ENCODE peak calls at places on chromosomes 7 and 10, in four cellular contexts. P is cardiac fibroblast, L is uterus, F is AG09309. I is an unnamed sample.

GRCh38 chr10:78299861-78300453 is 266.3 kb downstream of the RPS24 start:
- DNase-seq in P (no peak), L (peak; percentile 45), F (no peak), I (no peak)

GRCh38 chr7:54183055-54183454 is 359.1 kb upstream of the VSTM2A start:
- DNase-seq in P (no peak), L (no peak), F (no peak), I (no peak)

GRCh38 chr10:78893217-78893616 is 175.5 kb upstream of the ZMIZ1 start:
- DNase-seq in P (no peak), L (no peak), F (no peak), I (no peak)

GRCh38 chr7:5780801-5781496 is 514 bp downstream of the RNF216 start:
- DNase-seq in P (peak; percentile 35), L (no peak), F (no peak), I (peak; percentile 48)

GRCh38 chr7:100476903-100477870 is 1.8 kb downstream of the TSC22D4 start:
- DNase-seq in P (no peak), L (no peak), F (no peak), I (no peak)

GRCh38 chr10:102605712-102606111 is 38.6 kb upstream of the TRIM8 start:
- DNase-seq in P (no peak), L (no peak), F (no peak), I (no peak)

GRCh38 chr7:159010411-159010810 is 134.3 kb downstream of the VIPR2 start:
- DNase-seq in P (no peak), L (no peak), F (no peak), I (no peak)

GRCh38 chr10:785539-786214 is 96.2 kb upstream of the DIP2C start:
- DNase-seq in P (no peak), L (no peak), F (no peak), I (no peak)

GRCh38 chr10:20945546-20946332 is 48.6 kb upstream of the NEBL start:
- DNase-seq in P (no peak), L (no peak), F (no peak), I (no peak)

GRCh38 chr7:106565428-106565827 is 95.5 kb downstream of the CCDC71L start:
- DNase-seq in P (no peak), L (no peak), F (no peak), I (no peak)

GRCh38 chr7:131844380-131844779 is 288.0 kb upstream of the PODXL start:
- DNase-seq in P (no peak), L (no peak), F (no peak), I (no peak)

GRCh38 chr10:72336259-72337038 is 18.3 kb downstream of the DNAJB12 start:
- DNase-seq in P (peak; percentile 51), L (no peak), F (no peak), I (no peak)

GRCh38 chr7:108455524-108455832 is 758 bp downstream of the NRCAM start:
- DNase-seq in P (no peak), L (no peak), F (no peak), I (no peak)

GRCh38 chr7:108454674-108455523 is 1.3 kb downstream of the NRCAM start:
- DNase-seq in P (peak; percentile 63), L (no peak), F (no peak), I (peak; percentile 78)

GRCh38 chr7:108452707-108453106 is 3.5 kb downstream of the NRCAM start:
- DNase-seq in P (peak; percentile 64), L (no peak), F (no peak), I (no peak)

GRCh38 chr7:108453320-108453719 is 2.9 kb downstream of the NRCAM start:
- DNase-seq in P (no peak), L (no peak), F (no peak), I (no peak)

GRCh38 chr7:108454317-108454673 is 1.9 kb downstream of the NRCAM start:
- DNase-seq in P (no peak), L (no peak), F (no peak), I (no peak)
- H3K4me3 ChIP-seq in P (peak overlapping the region; percentile 90), L (peak overlapping the region; percentile 34), F (peak overlapping the region; percentile 42), I (peak overlapping the region; percentile 72)

DNA sequence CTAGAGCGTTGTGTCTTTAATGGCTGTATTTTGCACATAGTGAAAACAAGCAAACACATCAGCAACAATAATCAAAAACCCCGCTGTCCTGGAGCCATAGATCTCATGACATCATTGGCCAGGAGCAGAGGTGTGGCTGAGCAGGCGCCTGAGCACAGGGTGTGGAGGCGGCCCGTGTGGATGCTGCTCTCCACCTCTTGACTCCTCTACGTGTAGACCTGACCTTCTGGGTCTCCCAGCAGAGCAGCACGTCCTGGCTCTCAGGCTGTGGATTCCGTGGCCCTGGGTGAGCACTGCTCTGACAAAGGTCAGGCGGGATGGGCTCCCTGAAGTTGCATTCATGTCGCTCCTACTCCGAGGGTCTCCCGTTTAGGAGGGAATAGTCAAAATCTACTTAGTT is 63.0 kb upstream of the INSYN2A start:
- DNase-seq in P (no peak), L (no peak), F (no peak), I (no peak)
- TF ChIP-seq CTCF in P (no peak), L (no peak), F (no peak), I (no peak)

GRCh38 chr10:97017474-97017903 is 168.3 kb downstream of the SLIT1 start:
- DNase-seq in P (no peak), L (no peak), F (no peak), I (no peak)
- H3K4me3 ChIP-seq in P (no peak overlapping the region), L (no peak overlapping the region), F (no peak overlapping the region), I (no peak overlapping the region)

GRCh38 chr10:83375274-83375673 is 764.0 kb upstream of the GHITM start:
- DNase-seq in P (no peak), L (no peak), F (no peak), I (no peak)

GRCh38 chr10:83374741-83375140 is 764.6 kb upstream of the GHITM start:
- DNase-seq in P (no peak), L (no peak), F (no peak), I (no peak)

GRCh38 chr10:83372646-83373045 is 766.7 kb upstream of the GHITM start:
- DNase-seq in P (no peak), L (no peak), F (peak; percentile 24), I (no peak)

GRCh38 chr10:83371696-83372490 is 767.4 kb upstream of the GHITM start:
- DNase-seq in P (no peak), L (no peak), F (peak; percentile 20), I (no peak)

GRCh38 chr10:83373659-83374058 is 765.6 kb upstream of the GHITM start:
- DNase-seq in P (peak; percentile 48), L (no peak), F (peak; percentile 23), I (peak; percentile 28)
- TF ChIP-seq CTCF in P (peak; percentile 34), L (no peak), F (peak; percentile 32), I (no peak)

DNA sequence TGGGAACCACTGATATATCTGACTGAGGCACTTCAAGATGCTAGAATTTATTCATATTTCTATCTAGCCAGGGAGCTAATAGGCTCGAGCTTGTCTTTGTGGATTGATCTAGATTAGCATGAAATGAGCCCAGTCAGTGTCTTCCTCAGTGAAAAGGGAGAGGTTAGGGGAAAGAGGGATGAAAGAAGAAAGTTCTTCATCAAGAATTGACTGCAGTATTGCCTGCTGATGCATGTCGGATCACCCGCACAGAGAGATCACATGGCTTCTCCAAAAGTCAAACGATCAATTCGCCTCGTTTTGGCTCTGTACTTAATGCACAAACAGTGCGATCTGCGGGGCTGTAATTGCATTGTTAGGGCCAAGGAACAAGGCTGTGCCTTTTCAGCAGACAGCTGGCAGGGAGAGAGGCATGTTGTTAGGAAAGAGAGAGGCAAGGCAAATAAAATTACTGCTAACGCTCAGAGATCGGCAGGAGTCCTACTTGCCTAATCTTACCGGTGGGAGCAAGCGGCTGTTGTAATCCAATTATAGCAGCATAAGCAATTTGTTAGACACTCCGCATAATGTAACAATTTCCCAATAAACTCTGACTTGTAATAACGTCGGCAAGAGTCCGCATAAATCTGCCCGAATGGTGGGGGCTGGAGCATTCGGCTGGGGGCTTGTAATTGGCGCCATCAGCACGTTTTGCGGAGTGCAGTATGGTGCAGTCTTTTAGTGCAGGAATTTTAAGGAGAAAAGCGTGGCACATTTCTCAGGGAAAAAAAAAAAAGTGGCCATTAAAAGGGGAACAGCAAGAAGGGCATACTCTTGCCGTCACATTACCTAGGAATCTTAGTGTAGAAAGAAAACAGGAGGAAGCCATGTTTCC is 102.1 kb downstream of the POLL start:
- DNase-seq in P (peak; percentile 21), L (peak; percentile 33), F (no peak), I (no peak)
- H3K4me3 ChIP-seq in P (no peak overlapping the region), L (no peak overlapping the region), F (no peak overlapping the region), I (peak overlapping the region; percentile 56)

DNA sequence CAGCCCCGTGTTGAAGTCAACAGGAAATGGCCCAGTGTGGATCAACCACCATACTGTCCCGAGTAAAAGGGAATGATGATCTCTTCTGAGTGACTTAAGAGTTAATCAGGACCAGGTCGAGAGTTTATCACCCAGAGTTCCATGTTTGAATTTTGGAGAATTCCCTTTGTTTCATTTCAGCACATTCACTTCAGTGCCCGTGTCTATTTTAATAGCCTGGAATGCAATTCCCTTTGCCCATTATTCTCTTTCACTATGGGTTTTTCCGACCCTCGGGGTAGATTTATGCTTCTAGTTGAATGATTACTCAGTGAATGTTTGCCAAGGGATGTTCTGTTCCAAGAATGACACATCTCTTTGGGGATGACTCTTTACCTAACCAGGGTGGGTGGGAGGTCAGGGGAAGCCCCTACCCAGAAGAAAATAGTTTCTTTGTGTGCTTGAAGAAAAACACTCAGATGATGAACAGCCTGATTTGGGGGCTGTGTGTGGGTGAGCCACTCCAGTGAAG is 594.9 kb downstream of the INHBA start:
- DNase-seq in P (no peak), L (no peak), F (no peak), I (no peak)
- TF ChIP-seq CTCF in P (no peak), L (no peak), F (no peak), I (no peak)

DNA sequence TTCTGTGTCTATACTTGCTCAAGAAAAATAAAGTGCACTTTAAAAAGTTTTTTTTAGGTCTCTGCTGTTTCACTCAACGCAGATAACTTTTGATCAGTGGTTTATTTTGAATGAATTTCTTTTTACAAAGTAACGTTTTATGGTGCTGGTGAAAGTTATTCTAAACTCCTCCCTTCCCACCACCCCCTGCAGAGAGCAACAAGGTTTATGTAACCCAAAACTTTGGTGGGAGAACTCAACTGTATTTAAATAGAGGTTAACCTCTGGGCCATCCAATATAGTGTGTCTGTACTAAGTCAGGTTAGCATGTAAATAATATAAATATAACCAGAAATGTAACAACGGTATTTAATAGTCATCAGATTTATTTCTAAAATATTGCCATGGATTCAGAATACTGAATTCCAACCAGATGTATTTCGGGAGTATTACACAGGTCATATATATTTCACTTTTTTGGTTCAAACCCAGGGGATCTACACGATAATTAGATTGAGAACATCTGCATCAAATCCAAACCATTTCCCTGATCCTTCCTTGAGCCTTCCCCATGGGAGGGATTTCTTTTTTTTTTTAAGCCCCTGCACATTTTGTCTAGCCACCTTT is 3.9 kb upstream of the CUX1 start:
- DNase-seq in P (no peak), L (no peak), F (no peak), I (no peak)
- H3K4me3 ChIP-seq in P (no peak overlapping the region), L (peak overlapping the region; percentile 62), F (peak overlapping the region; percentile 30), I (peak overlapping the region; percentile 69)

I was measured in dorsolateral prefrontal cortex.